ENCODE peak calls at places on chromosomes 16 and 17, in four cellular contexts. N is NCI-H2081, G is NAMALWA, X is HEK293T. F is an unnamed sample.
A peak's percentile ranks its signal among the peaks of the same experiment; 100 is the strongest.

GRCh38 chr17:27352481-27353460 is 58.9 kb downstream of the WSB1 start:
- DNase-seq in N (no peak), G (no peak), X (no peak), F (no peak)

GRCh38 chr17:29342148-29342765 is 47.9 kb upstream of the TAOK1 start:
- DNase-seq in N (no peak), G (peak; percentile 27), X (no peak), F (no peak)

GRCh38 chr17:50924800-50925199 is 58.6 kb upstream of the TOB1 start:
- DNase-seq in N (no peak), G (no peak), X (no peak), F (no peak)

GRCh38 chr16:21222495-21223337 is 10.8 kb upstream of the ANKS4B start:
- DNase-seq in N (no peak), G (no peak), X (no peak), F (peak; percentile 14)

GRCh38 chr17:18362509-18363020 is 785 bp downstream of the SHMT1 start:
- DNase-seq in N (no peak), G (peak; percentile 32), X (peak; percentile 19), F (no peak)

GRCh38 chr17:33667671-33668070 is 374.6 kb upstream of the ASIC2 start:
- DNase-seq in N (no peak), G (no peak), X (no peak), F (no peak)

GRCh38 chr16:4266372-4266771 is 6.5 kb downstream of the TFAP4 start:
- DNase-seq in N (no peak), G (peak; percentile 50), X (peak; percentile 50), F (no peak)

GRCh38 chr17:82243648-82244412 is 15.0 kb downstream of the SLC16A3 start:
- DNase-seq in N (no peak), G (no peak), X (no peak), F (no peak)

GRCh38 chr17:38701504-38702165 is 3.4 kb upstream of the MLLT6 start:
- DNase-seq in N (no peak), G (peak; percentile 80), X (no peak), F (peak; percentile 38)

GRCh38 chr16:66420396-66420795 is 6.7 kb upstream of the BEAN1 start:
- DNase-seq in N (no peak), G (no peak), X (no peak), F (no peak)

F was measured in NCI-H1092 treated with DMSO at 0.1 percent for 48 hours.